ENCODE peak calls at places on chromosomes 4 and X, in ten cellular contexts. V is mammary epithelial cell; O is K562; W is cardiac fibroblast; B is endothelial cell; R is body of pancreas; F is nephron progenitor cell; H is activated CD8-positive, alpha-beta T cell treated with anti-CD3 and anti-CD28 coated beads for 36 hours; P is activated B cell treated with CpG ODN at 0.5 μM for 24 hours; N is RWPE1. T is an unnamed sample.

GRCh38 chr4:118265312-118266144 is 87.3 kb downstream of the PRSS12 start:
- DNase-seq in H (peak; percentile 38), V (peak; percentile 35), F (no peak), W (peak; percentile 21), R (peak; percentile 68), P (no peak), N (no peak), O (no peak), B (peak; percentile 43), T (no peak)

GRCh38 chr4:40843696-40844095 is 93.9 kb downstream of the NSUN7 start:
- DNase-seq in O (no peak), P (no peak), H (peak; percentile 57), F (no peak), V (no peak), R (no peak), B (no peak), W (no peak), N (no peak), T (no peak)

GRCh38 chr4:84726356-84726755 is 143.4 kb downstream of the CDS1 start:
- DNase-seq in N (no peak), R (no peak), W (no peak), P (no peak), B (no peak), F (no peak), V (no peak), O (no peak), H (no peak), T (no peak)

GRCh38 chrX:153499876-153500275 is 5.1 kb downstream of the BGN start:
- DNase-seq in B (no peak), N (no peak), V (no peak), W (no peak), O (no peak), F (no peak), H (no peak), R (no peak), P (no peak), T (no peak)

GRCh38 chrX:30690330-30690729 is 37.1 kb downstream of the GK start:
- DNase-seq in V (no peak), P (no peak), H (no peak), R (no peak), N (no peak), F (no peak), B (no peak), W (peak; percentile 17), O (no peak), T (no peak)

GRCh38 chr4:108693211-108693610 is 42.8 kb downstream of the OSTC start:
- DNase-seq in O (no peak), V (peak; percentile 9), B (no peak), R (no peak), W (no peak), F (no peak), P (no peak), H (no peak), N (no peak), T (no peak)

GRCh38 chrX:44971674-44972073 is 98.7 kb downstream of the KDM6A start:
- DNase-seq in W (no peak), N (no peak), H (no peak), O (no peak), V (no peak), B (no peak), R (no peak), P (no peak), F (no peak), T (no peak)

GRCh38 chr4:124854968-124855367 is 142.4 kb upstream of the ANKRD50 start:
- DNase-seq in H (no peak), N (peak; percentile 9), F (no peak), W (no peak), P (no peak), O (no peak), B (no peak), R (no peak), V (peak; percentile 32), T (no peak)

GRCh38 chrX:70454441-70455365 is 10.1 kb downstream of the DLG3 start:
- DNase-seq in P (peak; percentile 39), W (peak; percentile 66), R (peak; percentile 95), O (peak; percentile 92), V (peak; percentile 77), H (peak; percentile 84), F (peak; percentile 85), B (peak; percentile 73), N (peak; percentile 89), T (peak; percentile 79)

GRCh38 chr4:21134994-21135393 is 434.7 kb downstream of the PACRGL start:
- DNase-seq in R (no peak), H (no peak), W (peak; percentile 15), V (peak; percentile 29), O (no peak), P (no peak), N (no peak), F (no peak), B (peak; percentile 7), T (no peak)

GRCh38 chrX:39854772-39855747 is 242.7 kb downstream of the BCOR start:
- DNase-seq in F (no peak), B (no peak), N (no peak), P (peak; percentile 28), R (no peak), O (no peak), V (no peak), W (no peak), H (peak; percentile 89), T (no peak)

GRCh38 chr4:167906851-167907250 is 185.5 kb upstream of the ANXA10 start:
- DNase-seq in B (no peak), R (no peak), N (no peak), P (no peak), F (no peak), H (no peak), V (no peak), W (no peak), O (no peak), T (no peak)

GRCh38 chrX:141341341-141341740 is 99.0 kb upstream of the SPANXC start:
- DNase-seq in O (no peak), W (peak; percentile 80), H (no peak), N (peak; percentile 40), P (no peak), B (no peak), V (peak; percentile 39), F (no peak), R (no peak), T (no peak)

GRCh38 chr4:53747401-53747800 is 156.1 kb upstream of the LNX1 start:
- DNase-seq in R (no peak), H (no peak), W (no peak), B (no peak), N (no peak), V (no peak), F (no peak), P (no peak), O (no peak), T (no peak)

GRCh38 chrX:66023726-66024467 is 16.0 kb downstream of the VSIG4 start:
- DNase-seq in W (no peak), N (no peak), B (no peak), V (no peak), R (no peak), O (no peak), H (no peak), F (no peak), P (no peak), T (no peak)

GRCh38 chrX:130268500-130269170 is at the start of gene ZNF280C:
- DNase-seq in R (peak; percentile 90), V (peak; percentile 86), F (peak; percentile 77), B (peak; percentile 74), W (peak; percentile 94), N (peak; percentile 84), O (peak; percentile 92), H (peak; percentile 97), P (peak; percentile 80), T (peak; percentile 75)
- TF ChIP-seq CTCF in R (no peak), V (no peak), F (no peak), B (no peak), W (peak; percentile 28), N (peak; percentile 29), O (peak; percentile 62), H (no peak), P (no peak), T (no peak)

DNA sequence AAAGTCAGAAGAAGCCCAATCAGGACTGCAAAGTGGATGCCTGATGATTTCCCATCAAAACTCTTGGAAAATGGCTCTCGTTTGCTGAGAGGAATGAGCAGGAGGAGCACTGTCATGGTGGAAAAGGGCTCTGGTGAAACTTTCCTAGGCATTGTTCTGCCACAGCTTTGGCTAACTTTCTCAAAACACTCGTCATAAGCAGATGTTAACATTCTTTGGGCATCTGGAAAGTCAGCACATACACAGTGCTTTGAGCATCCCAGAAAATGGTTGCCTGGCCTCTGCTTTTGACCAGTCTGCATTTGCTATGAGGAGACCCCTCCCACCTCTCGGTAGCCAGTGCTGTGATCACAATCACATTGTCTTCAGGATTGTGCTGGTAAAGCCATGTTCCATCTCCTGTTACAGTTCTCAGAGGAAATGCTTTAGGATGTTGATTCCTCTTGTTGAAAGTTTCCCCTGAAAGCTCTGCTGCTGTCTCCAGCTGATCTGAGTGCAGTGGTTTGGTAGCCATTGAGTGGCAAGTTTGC is 25.2 kb upstream of the TBC1D14 start:
- DNase-seq in O (no peak), V (no peak), F (no peak), W (no peak), H (no peak), R (no peak), N (no peak), P (no peak), B (peak; percentile 46), T (no peak)
- TF ChIP-seq CTCF in O (no peak), V (no peak), F (no peak), W (no peak), H (no peak), R (no peak), N (no peak), P (no peak), B (no peak), T (no peak)

DNA sequence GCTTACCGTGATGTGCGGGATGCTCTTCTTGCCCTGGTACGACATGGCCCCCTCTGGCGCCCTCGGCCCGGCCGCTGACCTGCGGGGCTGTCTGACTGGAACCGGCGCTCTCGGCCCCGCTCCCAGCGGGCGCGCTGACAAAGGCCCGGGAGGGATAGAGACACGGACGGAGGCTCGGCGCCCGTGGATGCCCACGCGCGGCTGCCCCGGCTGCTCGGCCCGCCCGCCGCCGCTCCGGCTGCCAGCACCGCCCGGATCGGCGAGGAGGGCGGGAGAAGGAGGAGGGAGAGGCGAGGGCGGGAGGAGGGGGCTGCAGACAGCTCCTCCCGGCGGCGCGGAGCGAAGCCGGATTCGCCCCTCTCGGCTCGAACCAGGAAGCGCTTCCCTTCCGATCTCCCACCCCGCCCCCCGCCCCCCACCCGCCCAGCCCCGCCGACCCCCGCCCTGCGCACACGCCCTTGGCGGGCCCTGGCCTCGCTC is 4.6 kb downstream of the CRMP1 start:
- DNase-seq in F (peak; percentile 73), R (peak; percentile 16), V (no peak), W (no peak), O (no peak), B (peak; percentile 53), H (no peak), N (no peak), P (no peak), T (no peak)
- TF ChIP-seq CTCF in F (no peak), R (no peak), V (no peak), W (no peak), O (no peak), B (no peak), H (no peak), N (no peak), P (no peak), T (no peak)

DNA sequence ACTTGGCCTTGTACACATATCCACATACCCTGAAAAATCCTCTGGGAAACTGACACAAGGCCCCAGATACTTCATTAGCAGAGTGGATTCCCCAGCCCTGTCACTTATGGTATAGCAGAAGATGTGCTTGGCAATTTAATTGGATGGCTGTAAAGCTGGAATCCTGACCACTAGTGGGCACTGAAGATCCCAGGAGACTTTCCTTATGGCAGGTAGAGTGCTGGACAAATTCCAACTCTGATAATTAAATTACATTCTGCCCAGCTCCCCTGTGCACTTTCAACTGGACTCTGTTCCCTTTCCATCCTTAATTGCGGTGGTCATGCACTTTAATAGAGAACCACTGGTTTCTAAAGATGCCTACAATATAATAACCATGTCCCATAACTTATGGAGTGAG is 119.8 kb downstream of the DCK start:
- DNase-seq in R (peak; percentile 42), N (no peak), H (no peak), W (no peak), F (no peak), P (no peak), B (no peak), O (no peak), V (no peak), T (no peak)
- TF ChIP-seq CTCF in R (peak; percentile 25), N (no peak), H (peak; percentile 3), W (peak; percentile 12), F (no peak), P (no peak), B (no peak), O (peak; percentile 48), V (peak; percentile 36), T (no peak)